ENCODE peak calls at places on chromosomes 1 and 21, in four cellular contexts. U is H1, E is GM12878, X is HepG2. O is an unnamed sample. For H3K4me1, the result is how much of the 10 kb centered on the place peaks cover.

GRCh38 chr1:211589782-211590721 is 11.1 kb upstream of the SLC30A1 start:
- DNase-seq in X (no peak), E (no peak), U (no peak), O (no peak)

GRCh38 chr1:205577874-205578658 is 53.7 kb downstream of the ELK4 start:
- DNase-seq in U (peak), X (no peak), E (no peak), O (no peak)

GRCh38 chr1:43716559-43717281 is 9.4 kb downstream of the ST3GAL3 start:
- DNase-seq in U (no peak), E (no peak), X (no peak), O (no peak)

GRCh38 chr1:31227891-31228290 is 11.8 kb downstream of the NKAIN1 start:
- DNase-seq in E (no peak), X (no peak), U (no peak), O (no peak)

GRCh38 chr1:2358651-2359640 is 32.4 kb downstream of the MORN1 start:
- DNase-seq in E (no peak), U (no peak), X (no peak), O (no peak)

GRCh38 chr1:14017531-14017961 is 317.6 kb downstream of the PRDM2 start:
- DNase-seq in U (no peak), X (no peak), E (no peak), O (no peak)

GRCh38 chr1:205270764-205271163 is 43.0 kb downstream of the TMCC2 start:
- DNase-seq in X (peak), U (no peak), E (no peak), O (no peak)

GRCh38 chr1:18530567-18531502 is 50.1 kb downstream of the KLHDC7A start:
- DNase-seq in E (no peak), U (peak), X (peak), O (no peak)

GRCh38 chr1:169201084-169201619 is 94.7 kb downstream of the ATP1B1 start:
- DNase-seq in X (no peak), U (no peak), E (no peak), O (no peak)

GRCh38 chr1:230868736-230869385 is 540 bp upstream of the C1orf198 start:
- DNase-seq in E (no peak), U (peak), X (peak), O (peak)

GRCh38 chr1:145706282-145706681 is 886 bp downstream of the PDZK1 start:
- DNase-seq in U (no peak), X (no peak), E (no peak), O (no peak)

GRCh38 chr1:62746086-62746808 is 37.7 kb upstream of the ATG4C start:
- DNase-seq in E (no peak), U (no peak), X (peak), O (no peak)

GRCh38 chr1:119737040-119737682 is 25.4 kb downstream of the PHGDH start:
- DNase-seq in E (no peak), X (no peak), U (no peak), O (no peak)

GRCh38 chr21:46159841-46160562 is 4.6 kb upstream of the FTCD start:
- DNase-seq in E (no peak), U (no peak), X (no peak), O (no peak)

GRCh38 chr1:40898434-40898900 is 36.3 kb upstream of the CITED4 start:
- DNase-seq in E (peak), U (no peak), X (no peak), O (no peak)

GRCh38 chr1:39275836-39276507 is 71.5 kb downstream of the MACF1 start:
- DNase-seq in U (no peak), X (no peak), E (no peak), O (no peak)

GRCh38 chr1:110084226-110085078 is 14.0 kb upstream of the ALX3 start:
- DNase-seq in E (peak), U (peak), X (no peak), O (no peak)

GRCh38 chr1:15948600-15949452 is 27.1 kb downstream of the ZBTB17 start:
- DNase-seq in X (no peak), E (no peak), U (no peak), O (no peak)

GRCh38 chr1:15153842-15154479 is 414 bp downstream of the TMEM51 start:
- DNase-seq in U (peak), E (no peak), X (no peak), O (peak)

GRCh38 chr1:225158291-225158690 is 228.8 kb downstream of the DNAH14 start:
- DNase-seq in U (no peak), E (no peak), X (no peak), O (no peak)

GRCh38 chr1:244104309-244105060 is 53.4 kb downstream of the ZBTB18 start:
- DNase-seq in E (no peak), U (no peak), X (peak), O (no peak)

GRCh38 chr1:224333309-224333926 is 3.4 kb upstream of the NVL start:
- DNase-seq in X (peak), U (no peak), E (peak), O (no peak)

GRCh38 chr1:11980676-11980972 is 380 bp downstream of the MFN2 start:
- DNase-seq in U (no peak), X (no peak), E (no peak), O (no peak)

GRCh38 chr1:11977625-11978024 is 2.6 kb upstream of the MFN2 start:
- DNase-seq in E (no peak), X (no peak), U (no peak), O (no peak)

GRCh38 chr1:11978290-11978689 is 2.0 kb upstream of the MFN2 start:
- DNase-seq in E (no peak), X (no peak), U (no peak), O (no peak)

GRCh38 chr1:11979818-11980675 is at the start of gene MFN2:
- DNase-seq in X (peak), U (peak), E (peak), O (peak)

DNA sequence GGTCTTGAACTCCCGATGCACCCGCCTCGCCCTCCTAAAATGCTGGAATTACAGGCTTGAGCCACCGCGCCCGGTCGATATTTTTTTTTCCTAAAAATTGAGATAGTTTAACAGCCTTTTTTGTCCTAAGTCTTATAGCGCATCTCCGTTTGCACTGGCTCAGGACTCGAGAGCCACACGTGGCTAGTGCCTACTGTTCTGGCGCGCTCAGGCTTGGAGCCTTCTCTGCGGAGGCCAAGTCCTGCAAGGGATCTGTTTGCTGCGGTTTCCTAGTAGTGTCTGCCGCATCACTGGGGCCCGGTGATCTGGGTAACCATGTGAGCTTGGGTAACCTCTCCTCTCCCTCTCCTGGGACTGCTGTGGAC is 809 bp upstream of the MFN2 start:
- DNase-seq in U (no peak), X (no peak), E (no peak), O (peak)
- H3K9ac ChIP-seq in U (no peak), X (peak), E (no peak), O (peak)

DNA sequence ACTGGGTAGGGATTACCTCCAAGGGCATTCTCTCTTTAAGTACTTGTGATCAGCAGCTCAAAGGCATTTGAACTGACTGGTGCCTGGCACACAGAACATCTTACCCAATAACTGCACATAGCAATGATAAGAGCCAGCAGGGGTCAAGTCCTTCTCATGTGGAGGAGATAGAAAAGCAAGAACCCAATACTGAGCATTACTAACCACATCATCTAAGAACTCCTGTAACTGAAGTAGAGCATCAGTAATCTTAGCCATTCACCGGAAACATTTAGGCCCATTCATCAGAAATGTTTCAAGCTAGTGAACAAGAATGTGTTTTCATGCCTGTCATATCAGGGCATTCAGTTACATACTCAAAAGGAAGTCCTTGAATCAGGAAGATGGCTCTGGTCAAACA is 33.6 kb upstream of the THEM4 start:
- DNase-seq in X (no peak), U (no peak), E (no peak), O (no peak)
- H3K4me1 ChIP-seq in X (under half), U (under half), E (under half), O (under half)

DNA sequence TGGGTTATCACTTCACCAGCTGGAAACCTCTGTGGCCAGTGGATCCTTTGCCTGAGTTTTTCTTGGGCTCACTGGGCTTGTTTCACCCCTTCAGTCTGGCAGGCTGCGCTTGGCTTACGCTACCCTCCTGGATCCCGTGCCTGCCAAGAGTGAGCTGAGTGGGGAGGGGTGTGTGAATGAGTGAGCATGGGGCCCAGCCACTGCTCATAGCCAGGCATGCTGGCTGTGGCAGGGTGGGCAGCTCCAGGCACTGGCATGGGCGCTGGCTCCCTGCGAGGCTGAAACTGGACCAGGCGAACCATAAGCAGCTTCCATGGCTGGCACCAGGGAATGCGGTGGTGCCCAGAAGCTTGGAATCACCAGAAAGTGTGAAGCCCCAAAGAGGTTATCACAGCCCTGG is 19.8 kb upstream of the GBP3 start:
- DNase-seq in X (no peak), U (no peak), E (no peak), O (no peak)
- TF ChIP-seq SUZ12 in X (no peak), U (no peak), E (no peak), O (no peak)

DNA sequence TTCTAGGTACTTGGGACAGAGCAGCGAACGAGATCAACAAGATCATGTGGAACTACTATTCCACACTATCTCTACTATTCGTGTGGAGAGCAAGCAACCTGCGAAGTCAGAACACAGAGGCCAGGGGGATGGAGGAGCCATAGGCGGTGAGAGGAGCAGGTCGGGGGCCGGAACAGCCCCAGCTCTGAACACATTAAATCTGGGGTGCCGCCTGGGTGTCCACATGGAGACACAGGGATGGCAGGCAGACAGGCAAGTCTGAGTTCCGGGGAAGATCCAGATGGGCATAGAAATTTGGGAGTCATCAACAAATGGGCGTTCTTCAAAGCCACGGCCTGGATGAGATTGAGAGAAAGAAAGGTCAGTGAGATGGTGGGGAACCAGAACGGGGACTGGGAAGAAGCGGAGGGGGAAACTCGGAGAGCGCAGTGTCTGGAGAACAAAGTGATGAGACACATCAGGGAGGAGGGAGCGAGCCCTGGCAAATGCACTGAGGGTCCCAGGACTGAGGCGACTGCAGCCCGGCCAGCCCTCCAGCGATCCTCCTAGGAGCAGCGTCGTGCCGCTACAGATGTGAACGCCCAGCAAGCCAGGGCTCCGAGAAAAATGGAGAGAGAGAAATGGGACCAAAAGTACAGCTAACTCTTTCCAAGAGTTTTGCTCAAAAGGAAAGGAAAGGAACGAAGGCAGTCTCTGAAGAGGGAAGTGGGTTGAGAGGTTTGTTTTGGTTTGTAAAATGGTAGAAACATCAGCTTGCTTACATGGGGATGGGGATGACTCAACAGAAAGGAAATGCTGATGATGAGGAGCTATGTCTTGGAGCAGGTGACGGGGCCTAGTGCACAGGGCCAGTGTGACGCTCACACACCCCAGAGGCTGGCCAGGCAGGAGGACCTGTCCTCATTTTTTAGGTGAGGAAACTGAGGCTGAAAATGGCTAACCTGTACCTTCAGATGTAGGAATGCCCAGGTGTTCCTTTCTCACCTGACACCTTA is 84.5 kb downstream of the GLIS1 start:
- DNase-seq in X (no peak), E (no peak), U (no peak), O (no peak)
- H3K9ac ChIP-seq in X (no peak), E (no peak), U (no peak), O (no peak)

DNA sequence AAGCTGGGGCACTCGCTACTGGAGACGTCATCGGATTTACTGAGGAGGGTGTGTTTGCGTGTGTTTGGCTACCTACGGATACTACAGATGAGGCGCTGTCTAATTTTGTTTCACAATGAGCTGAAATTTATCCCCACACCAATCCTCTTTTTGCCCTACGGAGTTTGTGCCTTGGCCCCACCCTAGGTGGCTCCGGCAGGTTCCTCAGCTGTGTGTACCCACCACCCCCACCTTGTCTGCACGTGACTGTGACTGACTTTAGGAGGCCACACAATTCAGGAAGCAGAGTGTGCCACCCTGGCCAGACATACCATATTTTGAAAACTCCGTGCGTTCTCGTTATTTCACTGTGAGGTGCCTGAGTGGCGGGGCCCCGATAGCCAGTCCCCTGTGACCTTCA is 63.7 kb downstream of the AGPAT3 start:
- DNase-seq in X (no peak), E (no peak), U (no peak), O (no peak)
- H3K4me1 ChIP-seq in X (under half), E (under half), U (under half), O (under half)

O was measured in NT2/D1.